ENCODE peak calls at places on chromosomes 6 and 20, in seven cellular contexts. W is stomach; U is glutamatergic neuron; L is NCI-H1105; R is gastrocnemius medialis; C is endothelial cell; S is activated naive CD4-positive, alpha-beta T cell treated with anti-CD3 and anti-CD28 coated beads, Interleukin-2, amount 10 ng/mL, durations not matched to agents 7 days and 5 days. D is an unnamed sample.

GRCh38 chr6:30321692-30322388 is 4.9 kb upstream of the TRIM39 start:
- DNase-seq in W (no peak), U (no peak), L (no peak), R (no peak), C (no peak), S (no peak), D (no peak)

GRCh38 chr6:143544019-143544681 is 32.6 kb upstream of the FUCA2 start:
- DNase-seq in W (no peak), U (no peak), L (no peak), R (no peak), C (no peak), S (no peak), D (no peak)

GRCh38 chr6:125117818-125118217 is 35.8 kb upstream of the TPD52L1 start:
- DNase-seq in W (no peak), U (no peak), L (no peak), R (no peak), C (no peak), S (no peak), D (no peak)

GRCh38 chr6:111573892-111574800 is 31.5 kb downstream of the TRAF3IP2 start:
- DNase-seq in W (no peak), U (no peak), L (no peak), R (no peak), C (no peak), S (no peak), D (no peak)

GRCh38 chr6:136288566-136289326 is 900 bp downstream of the BCLAF1 start:
- DNase-seq in W (peak; percentile 76), U (peak; percentile 63), L (peak; percentile 64), R (peak; percentile 37), C (peak; percentile 68), S (peak; percentile 93), D (peak; percentile 82)

GRCh38 chr6:87407531-87407895 is 259 bp upstream of the CFAP206 start:
- DNase-seq in W (no peak), U (no peak), L (peak; percentile 58), R (no peak), C (no peak), S (no peak), D (peak; percentile 46)

GRCh38 chr6:41747256-41748101 is at the start of gene PGC:
- DNase-seq in W (peak; percentile 85), U (no peak), L (no peak), R (no peak), C (no peak), S (no peak), D (no peak)

GRCh38 chr6:19268117-19268516 is 569.1 kb upstream of the ID4 start:
- DNase-seq in W (no peak), U (no peak), L (no peak), R (no peak), C (no peak), S (no peak), D (no peak)

GRCh38 chr20:1010659-1011058 is 8.5 kb upstream of the RSPO4 start:
- DNase-seq in W (no peak), U (no peak), L (no peak), R (no peak), C (no peak), S (no peak), D (no peak)

GRCh38 chr20:17793986-17794385 is 94.2 kb downstream of the BANF2 start:
- DNase-seq in W (no peak), U (no peak), L (no peak), R (no peak), C (no peak), S (no peak), D (no peak)

GRCh38 chr6:17536586-17536985 is 63.5 kb upstream of the FAM8A1 start:
- DNase-seq in W (no peak), U (no peak), L (no peak), R (no peak), C (no peak), S (no peak), D (no peak)

GRCh38 chr20:36824142-36824940 is 50.8 kb upstream of the DSN1 start:
- DNase-seq in W (no peak), U (no peak), L (no peak), R (no peak), C (no peak), S (no peak), D (no peak)

D was measured in ureter.